ENCODE peak calls at places on chromosomes 4 and X, in nine cellular contexts. E is astrocyte of the spinal cord; C is heart left ventricle; P is NB4; U is CD8-positive, alpha-beta T cell; V is BE2C; K is endothelial cell; H is natural killer cell; X is lower lobe of right lung. Z is an unnamed sample.
A peak's percentile ranks its signal among the peaks of the same experiment; 100 is the strongest.

GRCh38 chrX:65551086-65551485 is 16.5 kb upstream of the LAS1L start:
- DNase-seq in E (no peak), C (no peak), P (no peak), U (no peak), V (no peak), K (no peak), H (no peak), X (no peak), Z (no peak)

GRCh38 chr4:55184600-55185523 is 59.5 kb upstream of the KDR start:
- DNase-seq in E (peak; percentile 67), C (peak; percentile 47), P (peak; percentile 16), U (peak; percentile 24), V (peak; percentile 34), K (no peak), H (no peak), X (no peak), Z (no peak)

GRCh38 chr4:6278801-6279197 is 9.1 kb downstream of the WFS1 start:
- DNase-seq in E (peak; percentile 12), C (peak; percentile 67), P (peak; percentile 64), U (no peak), V (peak; percentile 53), K (peak; percentile 32), H (no peak), X (no peak), Z (no peak)

GRCh38 chr4:98932539-98932938 is 3.6 kb upstream of the EIF4E start:
- DNase-seq in E (peak; percentile 34), C (no peak), P (peak; percentile 36), U (no peak), V (no peak), K (no peak), H (no peak), X (no peak), Z (no peak)

GRCh38 chr4:174314770-174315169 is 31.1 kb downstream of the CEP44 start:
- DNase-seq in E (peak; percentile 61), C (no peak), P (peak; percentile 32), U (no peak), V (peak; percentile 63), K (no peak), H (no peak), X (no peak), Z (no peak)

GRCh38 chrX:74179936-74180454 is 124.0 kb upstream of the ZCCHC13 start:
- DNase-seq in E (no peak), C (no peak), P (no peak), U (no peak), V (no peak), K (no peak), H (no peak), X (no peak), Z (no peak)

GRCh38 chr4:27178066-27178465 is 317.4 kb downstream of the STIM2 start:
- DNase-seq in E (no peak), C (no peak), P (no peak), U (no peak), V (no peak), K (no peak), H (no peak), X (no peak), Z (no peak)

GRCh38 chr4:46993075-46994006 is at the start of gene GABRA4:
- DNase-seq in E (peak; percentile 20), C (peak; percentile 38), P (peak; percentile 15), U (no peak), V (peak; percentile 36), K (peak; percentile 15), H (no peak), X (no peak), Z (no peak)

GRCh38 chr4:19051751-19052296 is 1030.3 kb upstream of the LCORL start:
- DNase-seq in E (no peak), C (no peak), P (no peak), U (no peak), V (no peak), K (no peak), H (no peak), X (no peak), Z (no peak)

GRCh38 chrX:74492720-74493201 is 71.5 kb downstream of the SLC16A2 start:
- DNase-seq in E (no peak), C (no peak), P (peak; percentile 11), U (no peak), V (peak; percentile 15), K (peak; percentile 6), H (peak; percentile 15), X (no peak), Z (no peak)

GRCh38 chrX:123525131-123525725 is 207.6 kb downstream of the THOC2 start:
- DNase-seq in E (peak; percentile 2), C (no peak), P (no peak), U (no peak), V (no peak), K (no peak), H (no peak), X (no peak), Z (no peak)

GRCh38 chr4:6885953-6886557 is 23.6 kb upstream of the TBC1D14 start:
- DNase-seq in E (peak; percentile 61), C (peak; percentile 80), P (peak; percentile 98), U (no peak), V (no peak), K (no peak), H (no peak), X (peak; percentile 83), Z (peak; percentile 47)

GRCh38 chr4:54784188-54784671 is 126.5 kb downstream of the KIT start:
- DNase-seq in E (peak; percentile 71), C (peak; percentile 90), P (no peak), U (no peak), V (no peak), K (no peak), H (no peak), X (peak; percentile 67), Z (no peak)

GRCh38 chrX:150770623-150771022 is 77.4 kb downstream of the MTMR1 start:
- DNase-seq in E (no peak), C (no peak), P (no peak), U (no peak), V (no peak), K (no peak), H (no peak), X (no peak), Z (peak; percentile 83)

GRCh38 chrX:153647461-153648357 is 706 bp downstream of the DUSP9 start:
- DNase-seq in E (no peak), C (peak; percentile 16), P (no peak), U (no peak), V (no peak), K (no peak), H (no peak), X (peak; percentile 20), Z (peak; percentile 79)

GRCh38 chr4:7673111-7673510 is 238.4 kb upstream of the PSAPL1 start:
- DNase-seq in E (no peak), C (no peak), P (peak; percentile 87), U (no peak), V (no peak), K (no peak), H (no peak), X (no peak), Z (no peak)

GRCh38 chr4:57199267-57199666 is 89.1 kb upstream of the IGFBP7 start:
- DNase-seq in E (no peak), C (no peak), P (no peak), U (no peak), V (no peak), K (no peak), H (no peak), X (no peak), Z (no peak)

GRCh38 chrX:97524340-97524739 is 640.6 kb downstream of the RPA4 start:
- DNase-seq in E (no peak), C (no peak), P (no peak), U (no peak), V (no peak), K (no peak), H (no peak), X (no peak), Z (no peak)
- TF ChIP-seq CTCF in E (no peak), C (no peak), P (no peak), U (no peak), V (no peak), K (no peak), H (no peak), X (no peak), Z (no peak)

DNA sequence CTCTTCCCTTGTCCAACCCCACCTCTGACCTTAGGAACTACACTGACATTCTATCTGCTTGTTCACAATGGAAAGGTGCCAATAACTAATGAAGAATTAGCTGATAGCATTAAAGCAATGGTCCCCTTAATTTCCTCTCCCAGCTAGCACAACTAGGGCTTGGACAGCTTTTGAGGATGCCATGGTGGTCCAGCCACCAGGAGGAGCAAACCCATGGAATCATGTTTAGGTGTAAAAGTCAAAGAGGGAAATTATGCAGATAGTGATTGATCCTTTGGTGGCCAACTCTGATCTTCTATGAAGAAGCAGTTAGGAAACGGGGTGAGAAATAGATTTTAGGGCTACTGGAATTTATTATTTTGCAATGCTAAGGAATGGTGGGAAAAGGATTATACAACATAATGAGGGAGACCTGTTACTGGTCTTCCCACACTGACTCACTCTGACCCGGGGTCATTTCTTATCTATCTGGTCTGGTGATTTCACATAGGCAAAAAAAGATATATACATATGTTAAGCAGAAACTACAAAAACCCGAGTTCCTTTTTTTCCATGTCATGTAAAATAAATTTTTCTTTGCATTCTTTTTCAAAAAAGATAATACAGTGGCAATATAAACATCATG is 45.8 kb upstream of the FBXW7 start:
- DNase-seq in E (no peak), C (no peak), P (peak; percentile 12), U (no peak), V (no peak), K (no peak), H (no peak), X (no peak), Z (no peak)
- TF ChIP-seq CTCF in E (peak; percentile 33), C (no peak), P (no peak), U (no peak), V (peak; percentile 41), K (no peak), H (no peak), X (no peak), Z (peak; percentile 39)

DNA sequence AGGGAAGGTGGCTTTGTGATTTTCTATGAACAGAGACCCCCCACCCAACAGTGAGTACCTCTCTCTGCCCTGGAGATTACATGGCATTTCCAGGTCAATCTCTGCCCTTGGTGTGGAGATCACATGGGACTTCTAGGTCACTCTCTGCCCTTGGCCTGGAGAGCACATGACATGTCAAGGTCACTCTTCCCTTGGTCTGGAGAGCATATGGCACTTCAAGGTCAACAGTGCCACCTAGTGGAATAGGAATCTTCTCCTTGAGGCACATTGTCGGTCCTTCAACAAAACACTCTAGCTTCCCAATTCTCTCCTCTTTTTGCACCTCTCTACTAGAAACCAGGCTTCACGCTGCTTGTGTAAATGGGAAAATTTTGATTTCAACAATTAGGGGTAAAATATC is 66.2 kb upstream of the TACR3 start:
- DNase-seq in E (peak; percentile 3), C (no peak), P (peak; percentile 70), U (no peak), V (peak; percentile 40), K (peak; percentile 23), H (no peak), X (no peak), Z (no peak)
- TF ChIP-seq CTCF in E (peak; percentile 39), C (peak; percentile 13), P (peak; percentile 51), U (no peak), V (peak; percentile 84), K (peak; percentile 63), H (no peak), X (peak; percentile 23), Z (peak; percentile 67)

DNA sequence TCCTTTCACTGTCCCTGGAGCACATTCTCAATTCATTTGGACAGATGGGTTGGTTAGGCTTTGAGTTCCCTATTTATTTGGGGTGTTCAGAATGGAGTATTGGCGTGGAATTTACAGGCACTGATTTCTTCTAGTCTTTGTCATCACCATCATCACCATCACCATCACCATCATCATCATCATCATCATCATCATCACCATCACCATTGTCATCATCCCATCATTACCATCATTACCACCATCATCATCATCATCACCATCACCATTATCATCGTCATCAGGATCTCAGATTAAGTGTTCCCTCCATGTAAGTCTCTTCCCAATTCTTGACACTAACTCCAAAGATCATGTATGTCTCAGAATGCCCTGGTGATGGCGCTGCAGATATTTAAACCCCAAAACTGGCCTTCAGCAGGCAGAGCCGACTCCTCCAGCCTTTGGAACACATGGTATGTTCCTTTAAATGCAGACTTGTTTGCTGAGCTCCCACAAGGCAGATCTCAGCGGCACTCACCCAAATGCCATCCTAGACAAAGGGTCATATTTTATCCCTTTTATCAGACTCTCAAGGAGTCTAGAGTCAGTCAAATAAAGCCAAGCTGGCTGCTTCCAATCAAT is 19.8 kb upstream of the FAM9A start:
- DNase-seq in E (no peak), C (no peak), P (peak; percentile 18), U (no peak), V (no peak), K (peak; percentile 23), H (no peak), X (no peak), Z (no peak)
- TF ChIP-seq CTCF in E (no peak), C (no peak), P (no peak), U (no peak), V (no peak), K (no peak), H (no peak), X (no peak), Z (peak; percentile 33)